ENCODE peak calls at places on chromosomes 2 and 18, in four cellular contexts. L, N, W and D are unnamed samples.

GRCh38 chr2:101887328-101887727 is 104.4 kb upstream of the IL1R2 start:
- DNase-seq in L (no peak), N (no peak), W (no peak), D (peak)

GRCh38 chr2:104944495-104944894 is 90.6 kb downstream of the POU3F3 start:
- DNase-seq in L (peak), N (peak), W (peak), D (no peak)

GRCh38 chr2:210899131-210899530 is 342.7 kb downstream of the CPS1 start:
- DNase-seq in L (peak), N (no peak), W (peak), D (no peak)

GRCh38 chr18:31493171-31493570 is 4.8 kb upstream of the DSG2 start:
- DNase-seq in L (no peak), N (no peak), W (no peak), D (no peak)

GRCh38 chr18:60534539-60534938 is 162.0 kb upstream of the MC4R start:
- DNase-seq in L (no peak), N (no peak), W (peak), D (no peak)

GRCh38 chr2:69911985-69912563 is 2.8 kb upstream of the MXD1 start:
- DNase-seq in L (peak), N (peak), W (peak), D (no peak)

GRCh38 chr18:37019157-37019571 is 190.2 kb downstream of the KIAA1328 start:
- DNase-seq in L (peak), N (peak), W (peak), D (no peak)

GRCh38 chr2:238868067-238868524 is 20.2 kb downstream of the TWIST2 start:
- DNase-seq in L (no peak), N (no peak), W (no peak), D (peak)

GRCh38 chr18:34094148-34094547 is 130.6 kb downstream of the NOL4 start:
- DNase-seq in L (no peak), N (no peak), W (no peak), D (no peak)

GRCh38 chr2:33289961-33290360 is 186.5 kb upstream of the RASGRP3 start:
- DNase-seq in L (no peak), N (no peak), W (no peak), D (no peak)

GRCh38 chr18:58682429-58683069 is 11.3 kb downstream of the MALT1 start:
- DNase-seq in L (peak), N (no peak), W (peak), D (peak)

GRCh38 chr18:59249186-59249774 is 24.0 kb downstream of the RAX start:
- DNase-seq in L (peak), N (peak), W (peak), D (peak)

GRCh38 chr2:137221797-137222492 is 456.6 kb downstream of the THSD7B start:
- DNase-seq in L (no peak), N (no peak), W (no peak), D (peak)

GRCh38 chr18:49698596-49699025 is 114.7 kb downstream of the ACAA2 start:
- DNase-seq in L (no peak), N (no peak), W (no peak), D (no peak)

GRCh38 chr18:49967914-49968313 is 154.6 kb upstream of the ACAA2 start:
- DNase-seq in L (no peak), N (no peak), W (no peak), D (no peak)

GRCh38 chr2:147051248-147051647 is 793.6 kb upstream of the ACVR2A start:
- DNase-seq in L (no peak), N (no peak), W (no peak), D (no peak)

GRCh38 chr2:10918661-10919414 is 7.1 kb downstream of the KCNF1 start:
- DNase-seq in L (no peak), N (no peak), W (no peak), D (no peak)

GRCh38 chr2:41791523-41791922 is 256.3 kb upstream of the PKDCC start:
- DNase-seq in L (peak), N (peak), W (peak), D (peak)

GRCh38 chr2:180983468-180984388 is 3.3 kb downstream of the UBE2E3 start:
- DNase-seq in L (peak), N (peak), W (peak), D (peak)

GRCh38 chr2:159084395-159085370 is 116.2 kb downstream of the TANC1 start:
- DNase-seq in L (no peak), N (no peak), W (no peak), D (no peak)

GRCh38 chr18:34322365-34323289 is 97.9 kb upstream of the NOL4 start:
- DNase-seq in L (peak), N (peak), W (peak), D (no peak)

GRCh38 chr2:241680827-241681599 is 5.6 kb downstream of the DTYMK start:
- DNase-seq in L (peak), N (no peak), W (peak), D (peak)

DNA sequence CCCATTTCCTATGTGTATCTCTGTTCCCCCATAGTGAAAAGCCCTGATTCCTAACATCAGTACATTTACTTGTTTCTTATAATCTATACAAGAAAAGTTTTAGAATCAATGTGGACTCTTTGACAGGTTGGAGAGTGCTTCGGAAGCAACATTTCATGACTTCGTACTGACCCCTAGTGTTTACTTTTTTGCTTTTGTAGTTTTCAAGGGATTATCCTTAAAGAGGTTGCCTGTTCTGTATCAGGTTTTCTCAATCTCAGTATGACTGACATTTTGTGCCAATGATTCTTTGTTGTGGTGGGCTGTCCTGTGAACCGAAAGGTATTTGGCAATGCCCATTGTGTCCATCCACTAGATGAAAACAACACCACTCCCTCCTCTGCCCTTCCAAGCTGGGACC is 43.3 kb upstream of the SERPINB2 start:
- DNase-seq in L (peak), N (peak), W (peak), D (peak)
- TF ChIP-seq CTCF in L (peak), N (peak), W (peak), D (peak)

GRCh38 chr2:174334781-174335604 is at the start of gene SP9:
- DNase-seq in L (peak), N (peak), W (no peak), D (peak)
- H3K4me2 ChIP-seq in L (peak), N (peak), W (peak), D (peak)

DNA sequence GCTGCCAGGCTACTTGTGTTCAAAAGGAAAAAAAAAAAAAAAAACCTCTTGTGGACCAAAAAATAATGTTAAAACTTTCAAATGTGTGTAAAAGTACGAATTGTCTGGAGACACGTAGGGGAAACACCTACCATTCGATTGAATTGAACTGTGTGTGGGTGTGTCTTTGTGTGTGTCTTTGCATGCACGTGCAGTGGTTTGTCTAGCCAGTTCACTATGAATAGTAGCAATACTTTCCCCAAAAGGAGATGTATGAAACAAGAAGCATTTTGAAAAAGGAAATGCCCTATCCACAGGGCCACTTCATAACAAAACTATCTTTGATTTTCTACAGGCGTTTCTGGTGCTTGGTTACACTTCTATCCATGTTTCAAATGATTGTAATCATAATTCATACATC is 186.8 kb downstream of the RPRM start:
- DNase-seq in L (no peak), N (no peak), W (no peak), D (no peak)
- TF ChIP-seq CTCF in L (no peak), N (no peak), W (no peak), D (no peak)

DNA sequence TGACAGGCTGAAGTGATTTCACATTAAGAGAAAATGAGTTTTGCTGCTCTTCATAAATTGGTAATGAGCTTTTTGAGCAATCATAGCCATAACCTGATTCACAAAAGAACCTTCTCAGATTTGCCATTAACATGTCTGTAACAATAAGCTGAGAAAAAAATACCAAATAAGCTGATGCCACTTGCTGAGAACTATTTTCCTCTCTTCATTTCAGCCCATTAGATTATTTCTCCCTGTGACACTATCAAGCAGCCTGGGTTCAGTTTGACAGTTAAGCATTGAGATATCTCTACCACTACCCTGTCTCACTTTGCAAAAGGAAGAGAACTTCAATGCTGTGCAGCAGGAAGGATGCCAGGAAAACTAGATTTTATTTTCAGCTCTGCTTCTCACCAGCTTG is 673.9 kb downstream of the TRIB2 start:
- DNase-seq in L (no peak), N (no peak), W (no peak), D (no peak)
- H3K4me2 ChIP-seq in L (no peak), N (no peak), W (no peak), D (no peak)

GRCh38 chr2:17672583-17673317 is 80.9 kb downstream of the SMC6 start:
- DNase-seq in L (peak), N (no peak), W (peak), D (peak)

GRCh38 chr2:17680119-17680518 is 73.5 kb downstream of the SMC6 start:
- DNase-seq in L (no peak), N (no peak), W (peak), D (no peak)

GRCh38 chr2:17674817-17675216 is 78.8 kb downstream of the SMC6 start:
- DNase-seq in L (no peak), N (no peak), W (no peak), D (no peak)
- TF ChIP-seq CTCF in L (no peak), N (no peak), W (no peak), D (no peak)

DNA sequence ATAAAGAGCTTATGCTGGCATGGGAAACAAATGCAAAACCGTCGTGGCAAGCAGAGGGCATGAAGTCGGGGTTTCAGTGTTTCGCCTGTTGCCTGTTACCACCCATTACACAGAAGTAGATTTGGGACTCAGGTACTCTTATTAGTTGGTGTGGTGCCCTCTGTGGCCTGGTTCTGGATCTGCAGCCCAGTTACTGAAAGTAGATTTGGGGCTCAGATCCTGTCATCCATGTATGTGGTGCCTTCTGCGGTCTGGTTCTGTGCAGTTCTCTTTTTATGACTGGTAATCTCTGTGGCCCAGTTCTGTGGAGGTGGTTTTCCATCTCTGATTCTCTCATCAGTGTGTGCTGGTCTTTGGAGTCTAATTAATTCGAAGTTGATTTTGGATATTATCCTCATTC is 45.2 kb downstream of the ADNP2 start:
- DNase-seq in L (peak), N (peak), W (peak), D (peak)
- H3K4me2 ChIP-seq in L (no peak), N (no peak), W (no peak), D (no peak)

DNA sequence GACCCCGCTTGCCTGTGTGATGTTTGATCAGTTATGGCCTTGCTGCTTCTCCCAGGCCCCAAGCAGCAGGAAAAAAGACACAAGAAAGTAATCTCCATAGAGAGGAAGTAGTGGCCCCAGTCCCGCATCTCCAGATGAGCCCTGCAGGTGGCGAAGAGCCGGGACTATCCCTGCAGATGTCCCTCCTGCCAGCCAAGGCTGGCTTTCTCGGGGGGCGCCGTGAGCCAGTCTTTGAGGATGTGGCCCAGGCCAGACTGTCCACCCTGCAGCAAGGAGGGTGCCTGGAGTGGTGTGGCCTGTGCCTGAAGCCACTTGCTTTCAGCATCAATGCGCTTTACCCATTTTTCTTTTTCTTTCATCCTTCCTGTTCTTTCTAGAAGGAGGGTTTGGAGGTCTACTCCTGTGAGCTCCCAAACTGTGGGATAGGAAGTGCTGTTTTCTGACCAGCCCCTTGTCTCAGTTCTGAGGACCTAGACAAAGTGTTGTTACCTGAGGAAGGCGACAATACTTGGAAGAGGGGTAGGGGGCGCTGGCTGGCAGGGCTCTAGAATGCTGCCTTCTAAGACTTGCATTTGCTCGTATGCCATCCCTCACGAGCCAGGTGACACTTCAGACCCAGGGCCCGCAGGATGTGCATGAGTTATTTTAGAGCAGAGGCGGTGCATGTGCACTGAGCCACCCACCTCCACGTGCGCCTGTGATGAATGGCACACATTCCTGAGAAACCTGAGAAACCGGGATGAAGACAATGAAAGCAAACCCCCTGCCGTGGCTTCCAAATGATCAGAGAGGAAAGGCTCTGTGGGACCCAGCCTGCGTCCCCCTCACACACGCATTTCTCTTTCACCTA is 255.8 kb downstream of the FBXO15 start:
- DNase-seq in L (no peak), N (peak), W (no peak), D (no peak)
- TF ChIP-seq CTCF in L (no peak), N (peak), W (peak), D (no peak)

DNA sequence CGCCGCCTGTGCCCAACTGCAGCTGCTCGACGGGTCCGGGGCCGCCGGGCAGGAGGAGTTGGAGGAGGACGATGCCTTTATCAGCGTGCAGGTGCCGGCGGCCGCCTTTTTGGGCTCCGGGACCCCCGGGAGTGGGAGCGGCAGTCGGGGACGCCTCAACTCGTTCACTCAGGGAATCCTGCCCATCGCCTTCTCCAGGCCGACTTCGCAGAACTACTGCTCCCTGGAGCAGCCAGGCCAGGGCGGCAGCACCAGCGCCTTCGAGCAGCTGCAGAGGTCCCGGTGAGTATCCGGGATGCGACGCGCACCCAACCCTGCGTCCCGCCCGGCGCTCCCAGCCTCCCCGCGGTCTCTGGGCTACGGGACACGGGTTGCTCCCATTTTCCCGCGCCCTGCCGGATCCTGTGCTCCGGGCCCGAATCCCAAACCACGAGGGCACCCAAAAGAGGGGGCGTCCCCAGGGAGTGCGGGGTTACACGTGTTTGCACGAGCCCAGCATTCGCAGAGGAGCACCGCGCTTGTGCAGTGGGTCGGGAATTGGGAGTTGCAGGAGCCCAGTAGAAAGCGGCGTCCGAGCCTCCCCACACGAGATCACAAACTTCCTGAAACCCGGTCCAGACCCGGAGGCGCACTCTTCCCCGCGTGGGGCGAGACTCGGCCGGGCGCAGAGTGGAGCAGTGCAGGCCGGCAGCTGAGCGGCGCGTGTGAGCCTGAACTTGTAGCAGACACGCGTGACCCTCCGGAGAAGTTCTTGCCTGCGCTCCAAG is 1.2 kb downstream of the CABLES1 start:
- DNase-seq in L (no peak), N (peak), W (peak), D (peak)
- H3K4me2 ChIP-seq in L (peak), N (peak), W (peak), D (peak)